ENCODE peak calls at places on chromosomes 1 and 21, in six cellular contexts. P is NAMALWA; K is adrenal gland; H is stimulated activated CD4-positive, alpha-beta T cell treated with anti-CD3 and anti-CD28 coated beads, Interleukin-12 subunit alpha, Interleukin-12 subunit beta, amount 100 ng/mL, for 4 hours; S is NCI-H2081; D is T follicular helper cell. C is an unnamed sample.
A peak's percentile ranks its signal among the peaks of the same experiment; 100 is the strongest.

GRCh38 chr1:49163041-49163440 is 386.4 kb upstream of the BEND5 start:
- DNase-seq in P (no peak), K (no peak), H (no peak), S (no peak), D (no peak), C (no peak)

GRCh38 chr1:1438531-1439381 is 3.3 kb downstream of the VWA1 start:
- DNase-seq in P (no peak), K (no peak), H (no peak), S (no peak), D (no peak), C (no peak)

GRCh38 chr21:41927727-41928409 is 25.9 kb downstream of the C2CD2 start:
- DNase-seq in P (no peak), K (no peak), H (no peak), S (no peak), D (no peak), C (no peak)

GRCh38 chr21:35116777-35117176 is 67.7 kb upstream of the RUNX1 start:
- DNase-seq in P (no peak), K (no peak), H (no peak), S (no peak), D (no peak), C (no peak)

GRCh38 chr1:81799939-81800740 is 594 bp upstream of the ADGRL2 start:
- DNase-seq in P (no peak), K (peak; percentile 60), H (no peak), S (peak; percentile 64), D (no peak), C (peak; percentile 68)

GRCh38 chr1:109427171-109427467 is 871 bp upstream of the PSMA5 start:
- DNase-seq in P (peak; percentile 5), K (no peak), H (no peak), S (no peak), D (no peak), C (no peak)

GRCh38 chr1:220750126-220750525 is 2.0 kb downstream of the MTARC2 start:
- DNase-seq in P (no peak), K (no peak), H (no peak), S (no peak), D (no peak), C (peak; percentile 44)

GRCh38 chr1:156882543-156882942 is 11.0 kb upstream of the PEAR1 start:
- DNase-seq in P (no peak), K (no peak), H (no peak), S (no peak), D (no peak), C (no peak)

GRCh38 chr1:234989479-234990327 is 138.9 kb downstream of the TOMM20 start:
- DNase-seq in P (no peak), K (no peak), H (no peak), S (no peak), D (no peak), C (no peak)

GRCh38 chr1:227320476-227320875 is 2.2 kb upstream of the CDC42BPA start:
- DNase-seq in P (no peak), K (no peak), H (no peak), S (no peak), D (no peak), C (no peak)

GRCh38 chr1:234213576-234214128 is 159.6 kb upstream of the COA6 start:
- DNase-seq in P (no peak), K (no peak), H (no peak), S (no peak), D (no peak), C (no peak)

GRCh38 chr1:81833722-81834121 is 33.0 kb downstream of the ADGRL2 start:
- DNase-seq in P (no peak), K (no peak), H (no peak), S (peak; percentile 10), D (no peak), C (no peak)

GRCh38 chr1:22221233-22221780 is 78.4 kb upstream of the WNT4 start:
- DNase-seq in P (no peak), K (peak; percentile 6), H (no peak), S (no peak), D (no peak), C (peak; percentile 2)

GRCh38 chr1:98188769-98189168 is 267.9 kb upstream of the DPYD start:
- DNase-seq in P (no peak), K (no peak), H (no peak), S (no peak), D (no peak), C (no peak)